ENCODE peak calls at places on chromosomes 12 and 14, in eight cellular contexts. O, L, A, I, J, N, D and U are unnamed samples.

GRCh38 chr12:56414401-56414800 is 34.8 kb downstream of the TIMELESS start:
- DNase-seq in O (no peak), L (no peak), A (no peak), I (no peak), J (no peak), N (no peak), D (no peak), U (no peak)

GRCh38 chr12:77231548-77231947 is 166.2 kb upstream of the E2F7 start:
- DNase-seq in O (peak; percentile 75), L (peak; percentile 45), A (peak; percentile 6), I (no peak), J (peak; percentile 12), N (no peak), D (peak; percentile 92), U (peak; percentile 37)

GRCh38 chr12:67697443-67697842 is 48.9 kb downstream of the DYRK2 start:
- DNase-seq in O (no peak), L (no peak), A (no peak), I (no peak), J (no peak), N (no peak), D (no peak), U (no peak)

GRCh38 chr14:67623114-67623513 is 3.4 kb downstream of the ARG2 start:
- DNase-seq in O (no peak), L (no peak), A (peak; percentile 66), I (no peak), J (no peak), N (no peak), D (no peak), U (peak; percentile 25)

GRCh38 chr14:31921251-31921650 is 155.9 kb upstream of the ARHGAP5 start:
- DNase-seq in O (no peak), L (no peak), A (no peak), I (no peak), J (no peak), N (no peak), D (no peak), U (no peak)

GRCh38 chr12:100926669-100927248 is 132.2 kb downstream of the ANO4 start:
- DNase-seq in O (no peak), L (no peak), A (no peak), I (peak; percentile 29), J (no peak), N (no peak), D (no peak), U (no peak)

GRCh38 chr14:82796081-82796480 is 1262.4 kb upstream of the SEL1L start:
- DNase-seq in O (no peak), L (no peak), A (no peak), I (no peak), J (no peak), N (no peak), D (no peak), U (no peak)

GRCh38 chr12:69430942-69431603 is 39.1 kb upstream of the FRS2 start:
- DNase-seq in O (peak; percentile 65), L (no peak), A (no peak), I (no peak), J (no peak), N (no peak), D (no peak), U (peak; percentile 23)

GRCh38 chr12:132308311-132309161 is 20.9 kb downstream of the GALNT9 start:
- DNase-seq in O (no peak), L (no peak), A (no peak), I (no peak), J (no peak), N (no peak), D (no peak), U (no peak)

DNA sequence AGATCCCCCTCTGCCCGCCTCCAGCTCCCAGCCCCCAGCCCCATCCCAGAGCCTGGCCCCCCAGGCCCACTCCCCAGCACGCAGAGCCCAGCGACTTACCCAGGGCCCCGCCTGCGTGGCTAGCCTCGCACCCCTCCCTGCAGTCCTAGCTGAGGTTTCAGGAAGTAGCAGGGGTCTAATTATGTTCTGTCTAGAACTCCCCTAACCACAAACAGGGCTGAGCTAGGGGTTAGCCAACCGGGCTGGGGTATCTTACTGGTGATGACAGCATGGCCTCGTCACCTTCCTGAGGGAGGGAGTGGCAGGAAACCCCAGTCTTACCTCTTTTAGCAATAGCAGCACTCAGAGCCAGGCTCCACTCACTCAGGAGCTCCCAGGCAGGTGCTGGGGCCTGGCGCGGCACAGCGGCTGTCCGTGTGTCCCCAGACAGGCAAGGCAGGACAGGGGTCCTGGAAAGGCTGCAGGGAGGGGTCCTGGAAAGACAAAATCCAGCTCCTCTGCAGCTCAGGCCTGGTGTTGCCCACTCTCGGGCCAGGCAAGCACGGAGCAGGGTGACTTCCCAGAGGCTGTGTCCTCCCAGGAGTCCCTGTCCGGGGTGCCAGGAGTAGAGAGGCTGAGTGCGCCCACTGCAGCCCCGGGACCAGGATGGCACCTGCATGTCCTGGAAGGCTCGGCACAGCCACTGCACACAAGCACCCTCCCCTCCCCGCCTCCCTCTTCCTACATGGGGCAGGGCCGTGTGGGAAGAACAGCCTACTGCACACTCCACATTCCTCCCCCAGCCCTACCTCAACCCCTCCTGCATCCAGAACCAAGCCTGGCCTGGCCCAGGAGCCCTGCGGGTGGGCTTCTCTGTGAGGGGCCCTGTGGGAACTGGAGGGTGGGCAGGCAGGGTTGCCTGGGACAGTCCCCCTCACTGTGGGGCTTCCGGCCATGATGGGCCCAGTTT is at the start of gene GPR132:
- DNase-seq in O (no peak), L (peak; percentile 49), A (no peak), I (no peak), J (no peak), N (peak; percentile 48), D (peak; percentile 63), U (peak; percentile 76)
- TF ChIP-seq POLR2A in O (no peak), L (peak; percentile 11), A (peak; percentile 9), I (no peak), J (no peak), N (peak; percentile 14), D (no peak), U (peak; percentile 18)

GRCh38 chr12:106141003-106141402 is 2.2 kb upstream of the NUAK1 start:
- DNase-seq in O (no peak), L (no peak), A (no peak), I (no peak), J (no peak), N (no peak), D (no peak), U (no peak)

GRCh38 chr12:106138646-106139421 is at the start of gene NUAK1:
- DNase-seq in O (peak; percentile 87), L (no peak), A (peak; percentile 76), I (peak; percentile 79), J (peak; percentile 44), N (no peak), D (peak; percentile 54), U (peak; percentile 63)

GRCh38 chr12:106139422-106140141 is 828 bp upstream of the NUAK1 start:
- DNase-seq in O (peak; percentile 85), L (no peak), A (peak; percentile 75), I (peak; percentile 89), J (peak; percentile 83), N (no peak), D (peak; percentile 79), U (peak; percentile 87)

GRCh38 chr12:106141452-106141851 is 2.7 kb upstream of the NUAK1 start:
- DNase-seq in O (no peak), L (no peak), A (no peak), I (no peak), J (no peak), N (no peak), D (no peak), U (no peak)

GRCh38 chr12:106140223-106140986 is 1.7 kb upstream of the NUAK1 start:
- DNase-seq in O (peak; percentile 50), L (no peak), A (no peak), I (no peak), J (no peak), N (no peak), D (no peak), U (no peak)
- H3K4me3 ChIP-seq in O (peak overlapping the region; percentile 96), L (peak overlapping the region; percentile 89), A (peak overlapping the region; percentile 76), I (peak overlapping the region; percentile 83), J (peak overlapping the region; percentile 88), N (peak overlapping the region; percentile 82), D (peak overlapping the region; percentile 76), U (peak overlapping the region; percentile 81)

GRCh38 chr12:10073266-10073665 is 25.5 kb downstream of the CLEC1A start:
- DNase-seq in O (no peak), L (no peak), A (no peak), I (no peak), J (no peak), N (no peak), D (no peak), U (no peak)

GRCh38 chr12:10067942-10068341 is 30.8 kb downstream of the CLEC1A start:
- DNase-seq in O (no peak), L (no peak), A (no peak), I (no peak), J (no peak), N (no peak), D (no peak), U (no peak)

GRCh38 chr12:10068634-10069033 is 30.2 kb downstream of the CLEC1A start:
- DNase-seq in O (no peak), L (no peak), A (no peak), I (no peak), J (no peak), N (no peak), D (no peak), U (no peak)

GRCh38 chr12:10069099-10069498 is 29.7 kb downstream of the CLEC1A start:
- DNase-seq in O (no peak), L (no peak), A (no peak), I (no peak), J (no peak), N (no peak), D (no peak), U (peak; percentile 10)

GRCh38 chr12:10070380-10070779 is 28.4 kb downstream of the CLEC1A start:
- DNase-seq in O (no peak), L (no peak), A (no peak), I (no peak), J (no peak), N (no peak), D (no peak), U (no peak)
- H3K27ac ChIP-seq in O (peak overlapping the region; percentile 78), L (no peak overlapping the region), A (no peak overlapping the region), I (no peak overlapping the region), J (peak overlapping the region; percentile 64), N (no peak overlapping the region), D (no peak overlapping the region), U (no peak overlapping the region)

GRCh38 chr14:90630407-90630806 is 185.8 kb downstream of the TTC7B start:
- DNase-seq in O (no peak), L (no peak), A (no peak), I (no peak), J (no peak), N (no peak), D (no peak), U (peak; percentile 55)

GRCh38 chr14:90632451-90632850 is 183.8 kb downstream of the TTC7B start:
- DNase-seq in O (no peak), L (no peak), A (no peak), I (no peak), J (no peak), N (no peak), D (no peak), U (no peak)

GRCh38 chr14:90629471-90629870 is 186.8 kb downstream of the TTC7B start:
- DNase-seq in O (no peak), L (no peak), A (peak; percentile 61), I (no peak), J (no peak), N (no peak), D (peak; percentile 34), U (no peak)

GRCh38 chr14:90628825-90629224 is 187.4 kb downstream of the TTC7B start:
- DNase-seq in O (peak; percentile 71), L (no peak), A (no peak), I (no peak), J (no peak), N (no peak), D (no peak), U (peak; percentile 75)

DNA sequence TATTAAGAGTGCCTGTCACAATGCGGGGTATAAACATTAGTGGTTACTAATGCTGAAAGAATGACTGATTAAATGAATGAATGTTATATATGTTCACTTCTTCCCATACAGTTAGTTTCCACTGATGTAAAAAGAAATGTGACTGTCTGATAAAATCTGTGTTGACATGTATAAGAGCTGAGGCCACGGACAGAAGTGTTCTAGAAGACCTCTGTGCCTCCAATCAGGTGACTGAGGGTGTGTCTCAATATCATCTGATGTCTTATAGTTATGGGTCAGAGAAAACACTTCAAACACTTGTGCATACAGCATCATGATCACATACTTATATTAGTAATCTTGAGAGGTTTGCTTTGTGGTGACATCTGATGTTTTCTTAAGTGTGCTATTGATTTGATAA is 183.4 kb downstream of the TTC7B start:
- DNase-seq in O (no peak), L (no peak), A (no peak), I (no peak), J (no peak), N (no peak), D (no peak), U (no peak)
- TF ChIP-seq POLR2A in O (no peak), L (no peak), A (no peak), I (no peak), J (no peak), N (no peak), D (no peak), U (no peak)